ENCODE peak calls at places on chromosomes 5 and 9, in nine cellular contexts. Z is GM12892; X is NCI-H1417; E is NK-92 treated with Interleukin-12 subunit alpha and Interleukin-12 subunit beta, amount 100 ng/mL, for 24 hours; G is T47D; Q is AG04450; N is naive thymus-derived CD8-positive, alpha-beta T cell; Y is mucosa of gallbladder; J is central memory CD4-positive, alpha-beta T cell. C is an unnamed sample.

GRCh38 chr9:127163409-127163808 is 41.0 kb upstream of the ANGPTL2 start:
- DNase-seq in Q (no peak), Z (no peak), N (no peak), J (no peak), Y (no peak), G (no peak), X (no peak), E (peak; percentile 40), C (no peak)

GRCh38 chr5:16568875-16569580 is 47.8 kb downstream of the RETREG1 start:
- DNase-seq in N (no peak), Z (no peak), E (no peak), Q (no peak), G (no peak), Y (peak; percentile 65), X (peak; percentile 20), J (no peak), C (no peak)

GRCh38 chr9:75001719-75002421 is 26.2 kb downstream of the CARNMT1 start:
- DNase-seq in G (peak; percentile 36), E (no peak), Y (peak; percentile 13), Z (no peak), N (no peak), X (peak; percentile 88), J (peak; percentile 60), Q (peak; percentile 78), C (peak; percentile 70)

GRCh38 chr9:113568481-113569321 is 105.2 kb downstream of the RGS3 start:
- DNase-seq in N (no peak), G (no peak), Z (no peak), Q (no peak), X (no peak), J (no peak), E (no peak), Y (no peak), C (no peak)

GRCh38 chr5:172841258-172841657 is 7.2 kb downstream of the ERGIC1 start:
- DNase-seq in Z (no peak), E (no peak), Q (no peak), N (no peak), X (peak; percentile 78), Y (no peak), G (no peak), J (no peak), C (no peak)

GRCh38 chr5:93236807-93237421 is 344.1 kb downstream of the NR2F1-AS1 start:
- DNase-seq in X (no peak), G (no peak), Z (no peak), E (no peak), Y (no peak), Q (peak; percentile 59), N (no peak), J (no peak), C (no peak)

GRCh38 chr5:37735649-37736347 is 104.0 kb downstream of the GDNF start:
- DNase-seq in J (no peak), E (no peak), N (no peak), Y (no peak), Z (no peak), Q (no peak), G (no peak), X (peak; percentile 20), C (no peak)

GRCh38 chr9:37167456-37167855 is 47.1 kb downstream of the ZCCHC7 start:
- DNase-seq in N (no peak), G (no peak), Z (no peak), Q (no peak), X (no peak), Y (no peak), E (no peak), J (no peak), C (no peak)

GRCh38 chr5:6713274-6714181 is at the start of gene TENT4A:
- DNase-seq in Y (no peak), J (no peak), Q (no peak), X (peak; percentile 56), N (no peak), Z (no peak), E (no peak), G (peak; percentile 97), C (no peak)

GRCh38 chr9:135288054-135288453 is 191.5 kb upstream of the PPP1R26 start:
- DNase-seq in X (no peak), J (no peak), G (no peak), Q (no peak), N (no peak), E (no peak), Y (no peak), Z (no peak), C (no peak)

GRCh38 chr9:136456257-136456656 is 16.6 kb upstream of the INPP5E start:
- DNase-seq in Z (no peak), E (no peak), Y (no peak), J (no peak), N (no peak), G (no peak), X (no peak), Q (no peak), C (no peak)

GRCh38 chr5:40570408-40571129 is 109.1 kb upstream of the PTGER4 start:
- DNase-seq in Y (no peak), N (no peak), G (no peak), X (no peak), Z (no peak), Q (peak; percentile 34), E (no peak), J (no peak), C (peak; percentile 17)

GRCh38 chr5:119678351-119679028 is 49.1 kb downstream of the FAM170A start:
- DNase-seq in E (no peak), Q (no peak), Y (no peak), X (peak; percentile 35), N (no peak), G (no peak), Z (no peak), J (no peak), C (no peak)

GRCh38 chr5:31235381-31235780 is 41.9 kb downstream of the CDH6 start:
- DNase-seq in Y (no peak), X (peak; percentile 27), G (no peak), J (no peak), Z (no peak), N (no peak), E (no peak), Q (no peak), C (no peak)

GRCh38 chr9:70101265-70101664 is 57.6 kb downstream of the MAMDC2 start:
- DNase-seq in N (no peak), Q (no peak), X (no peak), E (no peak), J (no peak), Y (no peak), Z (no peak), G (no peak), C (no peak)

GRCh38 chr5:83000448-83000847 is 76.7 kb downstream of the TMEM167A start:
- DNase-seq in Y (no peak), X (peak; percentile 56), G (no peak), J (no peak), N (no peak), Z (no peak), Q (no peak), E (no peak), C (no peak)

GRCh38 chr5:93421987-93422391 is 159.0 kb downstream of the NR2F1-AS1 start:
- DNase-seq in G (no peak), E (no peak), Q (no peak), Z (no peak), J (no peak), N (no peak), X (no peak), Y (no peak), C (no peak)

GRCh38 chr5:67315082-67315801 is 118.6 kb upstream of the CD180 start:
- DNase-seq in X (no peak), E (no peak), Z (no peak), Y (no peak), G (no peak), N (no peak), Q (no peak), J (no peak), C (no peak)

GRCh38 chr5:33852327-33852726 is 39.5 kb downstream of the ADAMTS12 start:
- DNase-seq in Z (no peak), E (no peak), Y (no peak), J (no peak), G (no peak), N (no peak), X (no peak), Q (no peak), C (no peak)

GRCh38 chr9:116297346-116297745 is 143.8 kb downstream of the PAPPA start:
- DNase-seq in Q (no peak), N (no peak), X (no peak), G (no peak), J (no peak), Z (no peak), Y (no peak), E (no peak), C (no peak)

GRCh38 chr9:17802249-17802857 is 223.5 kb downstream of the SH3GL2 start:
- DNase-seq in Z (no peak), G (no peak), J (no peak), Y (no peak), X (peak; percentile 28), Q (no peak), N (no peak), E (no peak), C (no peak)

GRCh38 chr9:135302329-135303279 is 177.0 kb upstream of the PPP1R26 start:
- DNase-seq in Y (no peak), E (no peak), J (no peak), N (no peak), G (no peak), Z (no peak), X (no peak), Q (no peak), C (no peak)

GRCh38 chr5:180866296-180866695 is 5.2 kb upstream of the ZFP62 start:
- DNase-seq in Y (no peak), J (no peak), E (no peak), Q (no peak), G (no peak), N (no peak), X (no peak), Z (no peak), C (no peak)

GRCh38 chr5:59863777-59864176 is 29.7 kb downstream of the PDE4D start:
- DNase-seq in Z (no peak), E (no peak), Q (no peak), G (no peak), Y (no peak), J (no peak), X (no peak), N (no peak), C (no peak)

GRCh38 chr5:61817472-61818326 is 485.6 kb downstream of the ZSWIM6 start:
- DNase-seq in J (no peak), Y (peak; percentile 56), Q (peak; percentile 11), N (no peak), G (peak; percentile 19), Z (no peak), X (peak; percentile 42), E (no peak), C (no peak)

GRCh38 chr5:74179701-74180100 is 460.8 kb downstream of the ENC1 start:
- DNase-seq in N (no peak), E (no peak), X (no peak), Y (no peak), G (no peak), Q (no peak), J (no peak), Z (no peak), C (no peak)

GRCh38 chr9:97438666-97439065 is 26.8 kb downstream of the TDRD7 start:
- DNase-seq in E (no peak), X (no peak), Z (no peak), Y (no peak), N (no peak), J (no peak), Q (no peak), G (no peak), C (no peak)

GRCh38 chr5:79843450-79844388 is 147.3 kb downstream of the MTX3 start:
- DNase-seq in G (no peak), N (no peak), J (no peak), Z (no peak), X (no peak), E (no peak), Q (no peak), Y (no peak), C (no peak)

GRCh38 chr5:138568061-138568824 is 7.0 kb downstream of the HSPA9 start:
- DNase-seq in E (no peak), G (no peak), J (no peak), Q (no peak), X (no peak), Y (no peak), N (no peak), Z (no peak), C (no peak)

GRCh38 chr5:95673076-95673475 is 9.7 kb downstream of the SPATA9 start:
- DNase-seq in Z (no peak), E (no peak), X (no peak), G (no peak), J (no peak), N (no peak), Y (peak; percentile 10), Q (no peak), C (no peak)

C was measured in immature natural killer cell.